ENCODE peak calls at places on chromosomes 7 and 10, in seven cellular contexts. One of them, this sample, is unnamed.

GRCh38 chr7:37986780-37987380 is 66.4 kb downstream of the EPDR1 start:
- DNase-seq in AG09309: no peak
- DNase-seq in DND-41: no peak
- DNase-seq in mucosa of descending colon: no peak
- DNase-seq in esophagus squamous epithelium: no peak
- DNase-seq in Panc1: no peak
- DNase-seq in A549: no peak
- DNase-seq in this sample: no peak

GRCh38 chr10:113127285-113128283 is 177.5 kb downstream of the TCF7L2 start:
- DNase-seq in AG09309: no peak
- DNase-seq in DND-41: no peak
- DNase-seq in mucosa of descending colon: no peak
- DNase-seq in esophagus squamous epithelium: no peak
- DNase-seq in Panc1: no peak
- DNase-seq in A549: no peak
- DNase-seq in this sample: no peak

GRCh38 chr10:47368431-47369180 is 15.5 kb downstream of the ZNF488 start:
- DNase-seq in AG09309: no peak
- DNase-seq in DND-41: no peak
- DNase-seq in mucosa of descending colon: no peak
- DNase-seq in esophagus squamous epithelium: no peak
- DNase-seq in Panc1: no peak
- DNase-seq in A549: no peak
- DNase-seq in this sample: no peak

GRCh38 chr10:3239066-3239919 is 66.7 kb upstream of the PITRM1 start:
- DNase-seq in AG09309: no peak
- DNase-seq in DND-41: peak
- DNase-seq in mucosa of descending colon: peak
- DNase-seq in esophagus squamous epithelium: no peak
- DNase-seq in Panc1: peak
- DNase-seq in A549: peak
- DNase-seq in this sample: no peak

GRCh38 chr7:80027616-80028173 is 106.9 kb upstream of the GNAI1 start:
- DNase-seq in AG09309: no peak
- DNase-seq in DND-41: no peak
- DNase-seq in mucosa of descending colon: no peak
- DNase-seq in esophagus squamous epithelium: no peak
- DNase-seq in Panc1: no peak
- DNase-seq in A549: no peak
- DNase-seq in this sample: no peak

GRCh38 chr7:83339927-83340326 is 177.2 kb upstream of the PCLO start:
- DNase-seq in AG09309: no peak
- DNase-seq in DND-41: no peak
- DNase-seq in mucosa of descending colon: no peak
- DNase-seq in esophagus squamous epithelium: no peak
- DNase-seq in Panc1: no peak
- DNase-seq in A549: no peak
- DNase-seq in this sample: no peak

GRCh38 chr10:69960606-69961167 is 92.0 kb upstream of the MACROH2A2 start:
- DNase-seq in AG09309: no peak
- DNase-seq in DND-41: no peak
- DNase-seq in mucosa of descending colon: no peak
- DNase-seq in esophagus squamous epithelium: no peak
- DNase-seq in Panc1: no peak
- DNase-seq in A549: no peak
- DNase-seq in this sample: peak

GRCh38 chr7:67377939-67378862 is 381.6 kb downstream of the TYW1 start:
- DNase-seq in AG09309: peak
- DNase-seq in DND-41: peak
- DNase-seq in mucosa of descending colon: peak
- DNase-seq in esophagus squamous epithelium: peak
- DNase-seq in Panc1: peak
- DNase-seq in A549: peak
- DNase-seq in this sample: peak

GRCh38 chr10:3484306-3485187 is 300.5 kb downstream of the KLF6 start:
- DNase-seq in AG09309: no peak
- DNase-seq in DND-41: peak
- DNase-seq in mucosa of descending colon: no peak
- DNase-seq in esophagus squamous epithelium: no peak
- DNase-seq in Panc1: no peak
- DNase-seq in A549: no peak
- DNase-seq in this sample: no peak

GRCh38 chr7:135744938-135745701 is 3.5 kb downstream of the FAM180A start:
- DNase-seq in AG09309: peak
- DNase-seq in DND-41: no peak
- DNase-seq in mucosa of descending colon: no peak
- DNase-seq in esophagus squamous epithelium: no peak
- DNase-seq in Panc1: no peak
- DNase-seq in A549: no peak
- DNase-seq in this sample: no peak

GRCh38 chr7:24139996-24140395 is 144.0 kb upstream of the NPY start:
- DNase-seq in AG09309: no peak
- DNase-seq in DND-41: no peak
- DNase-seq in mucosa of descending colon: no peak
- DNase-seq in esophagus squamous epithelium: no peak
- DNase-seq in Panc1: no peak
- DNase-seq in A549: no peak
- DNase-seq in this sample: no peak
- H3K4me3 ChIP-seq in AG09309: no peak
- H3K4me3 ChIP-seq in DND-41: no peak
- H3K4me3 ChIP-seq in mucosa of descending colon: no peak
- H3K4me3 ChIP-seq in esophagus squamous epithelium: no peak
- H3K4me3 ChIP-seq in Panc1: no peak
- H3K4me3 ChIP-seq in A549: no peak
- H3K4me3 ChIP-seq in this sample: no peak

GRCh38 chr10:72259491-72260214 is 14.1 kb upstream of the DDIT4 start:
- DNase-seq in AG09309: no peak
- DNase-seq in DND-41: peak
- DNase-seq in mucosa of descending colon: peak
- DNase-seq in esophagus squamous epithelium: no peak
- DNase-seq in Panc1: no peak
- DNase-seq in A549: peak
- DNase-seq in this sample: no peak

GRCh38 chr10:72261323-72262018 is 12.3 kb upstream of the DDIT4 start:
- DNase-seq in AG09309: no peak
- DNase-seq in DND-41: no peak
- DNase-seq in mucosa of descending colon: no peak
- DNase-seq in esophagus squamous epithelium: no peak
- DNase-seq in Panc1: no peak
- DNase-seq in A549: peak
- DNase-seq in this sample: no peak

GRCh38 chr10:72258617-72259016 is 15.1 kb upstream of the DDIT4 start:
- DNase-seq in AG09309: no peak
- DNase-seq in DND-41: no peak
- DNase-seq in mucosa of descending colon: peak
- DNase-seq in esophagus squamous epithelium: no peak
- DNase-seq in Panc1: no peak
- DNase-seq in A549: no peak
- DNase-seq in this sample: no peak

GRCh38 chr10:72260215-72260587 is 13.5 kb upstream of the DDIT4 start:
- DNase-seq in AG09309: no peak
- DNase-seq in DND-41: no peak
- DNase-seq in mucosa of descending colon: no peak
- DNase-seq in esophagus squamous epithelium: no peak
- DNase-seq in Panc1: no peak
- DNase-seq in A549: no peak
- DNase-seq in this sample: no peak

DNA sequence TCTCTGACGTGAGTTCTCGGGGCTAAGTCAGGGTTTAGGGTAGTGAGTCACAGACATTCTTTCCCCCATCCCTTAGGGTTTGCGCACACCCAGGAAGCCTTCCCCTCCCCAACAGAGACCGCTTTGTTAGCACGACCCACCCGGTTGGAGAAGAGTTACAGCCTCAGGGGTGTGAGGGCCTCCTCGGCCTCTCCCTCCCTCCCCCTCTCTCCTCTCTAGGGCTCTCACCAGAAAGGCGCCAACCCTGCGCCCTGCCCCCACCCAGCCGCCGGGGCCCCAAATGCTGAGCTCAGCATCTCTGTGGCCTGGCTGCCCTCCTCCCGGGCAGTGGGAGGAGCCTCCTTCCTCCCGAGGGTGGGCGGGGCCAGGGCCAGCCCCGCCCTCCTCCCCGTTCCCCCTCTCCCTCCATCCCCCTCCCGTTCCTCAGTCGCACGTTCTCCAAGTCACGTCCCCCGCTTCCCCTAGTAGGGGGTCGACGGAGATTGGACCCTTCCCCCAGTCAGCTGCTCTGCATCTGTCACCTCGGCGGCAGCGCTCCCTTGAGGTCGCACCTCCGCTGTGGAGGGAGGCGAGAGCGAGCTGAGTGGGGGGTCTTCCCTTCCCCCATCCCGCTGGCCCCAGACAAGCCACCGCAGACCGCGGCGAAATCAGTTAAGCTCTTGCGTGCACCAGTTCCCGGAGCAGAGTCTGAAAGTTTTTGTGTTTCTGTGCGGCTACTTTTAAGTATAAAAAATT is 13.0 kb upstream of the DDIT4 start:
- DNase-seq in AG09309: no peak
- DNase-seq in DND-41: peak
- DNase-seq in mucosa of descending colon: peak
- DNase-seq in esophagus squamous epithelium: no peak
- DNase-seq in Panc1: no peak
- DNase-seq in A549: peak
- DNase-seq in this sample: no peak
- H3K4me3 ChIP-seq in AG09309: peak
- H3K4me3 ChIP-seq in DND-41: peak
- H3K4me3 ChIP-seq in mucosa of descending colon: peak
- H3K4me3 ChIP-seq in esophagus squamous epithelium: peak
- H3K4me3 ChIP-seq in Panc1: peak
- H3K4me3 ChIP-seq in A549: peak
- H3K4me3 ChIP-seq in this sample: peak

DNA sequence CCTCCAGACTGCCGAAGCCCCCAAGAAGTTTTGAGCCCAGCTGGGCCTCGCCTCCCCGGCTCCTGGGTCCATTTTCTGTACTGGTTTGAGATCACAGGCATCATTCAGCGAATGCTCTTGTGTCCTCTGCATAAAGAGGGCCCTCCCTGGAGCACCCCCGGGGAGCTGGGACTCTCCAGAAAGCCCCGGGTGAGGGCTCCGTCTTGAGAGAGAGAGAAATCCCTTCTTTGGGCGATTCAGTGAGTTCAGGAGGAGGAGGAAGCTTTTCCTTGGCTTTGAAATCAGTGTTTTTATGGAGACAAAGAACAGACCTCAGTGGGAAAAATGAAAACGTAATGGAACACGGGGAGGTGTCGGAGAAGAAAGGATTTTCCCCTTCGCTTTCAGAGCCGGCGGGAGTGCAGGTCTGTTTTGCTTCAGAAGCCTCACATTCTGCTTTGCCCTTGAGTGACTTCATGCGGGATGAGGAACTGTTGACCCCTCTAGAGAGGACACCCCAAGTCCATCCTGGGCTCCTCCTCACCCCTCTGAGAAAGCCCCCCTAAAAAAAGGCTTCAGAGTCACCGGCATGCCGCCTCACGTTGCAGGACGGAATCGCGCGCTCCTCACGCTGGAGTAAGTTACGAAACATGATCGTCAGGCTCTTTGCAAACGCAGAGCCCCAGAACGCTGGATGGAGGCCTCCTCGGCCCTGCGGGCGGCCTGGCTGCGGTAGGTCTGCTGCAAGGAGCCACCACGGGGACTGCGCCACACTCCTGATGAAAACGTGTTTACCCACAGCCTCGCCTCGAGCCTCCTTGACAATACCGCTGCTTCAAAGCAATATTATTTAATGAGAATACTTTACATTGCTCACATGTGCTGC is 8.5 kb upstream of the AP5Z1 start:
- DNase-seq in AG09309: no peak
- DNase-seq in DND-41: no peak
- DNase-seq in mucosa of descending colon: no peak
- DNase-seq in esophagus squamous epithelium: no peak
- DNase-seq in Panc1: no peak
- DNase-seq in A549: no peak
- DNase-seq in this sample: no peak
- H3K4me3 ChIP-seq in AG09309: no peak
- H3K4me3 ChIP-seq in DND-41: no peak
- H3K4me3 ChIP-seq in mucosa of descending colon: no peak
- H3K4me3 ChIP-seq in esophagus squamous epithelium: no peak
- H3K4me3 ChIP-seq in Panc1: no peak
- H3K4me3 ChIP-seq in A549: no peak
- H3K4me3 ChIP-seq in this sample: no peak

GRCh38 chr7:39195967-39196366 is 218.3 kb downstream of the POU6F2 start:
- DNase-seq in AG09309: no peak
- DNase-seq in DND-41: no peak
- DNase-seq in mucosa of descending colon: no peak
- DNase-seq in esophagus squamous epithelium: no peak
- DNase-seq in Panc1: no peak
- DNase-seq in A549: no peak
- DNase-seq in this sample: no peak

GRCh38 chr7:39187130-39187529 is 209.4 kb downstream of the POU6F2 start:
- DNase-seq in AG09309: no peak
- DNase-seq in DND-41: no peak
- DNase-seq in mucosa of descending colon: no peak
- DNase-seq in esophagus squamous epithelium: no peak
- DNase-seq in Panc1: no peak
- DNase-seq in A549: no peak
- DNase-seq in this sample: no peak

GRCh38 chr7:39186671-39187070 is 209.0 kb downstream of the POU6F2 start:
- DNase-seq in AG09309: no peak
- DNase-seq in DND-41: no peak
- DNase-seq in mucosa of descending colon: no peak
- DNase-seq in esophagus squamous epithelium: no peak
- DNase-seq in Panc1: no peak
- DNase-seq in A549: no peak
- DNase-seq in this sample: no peak

DNA sequence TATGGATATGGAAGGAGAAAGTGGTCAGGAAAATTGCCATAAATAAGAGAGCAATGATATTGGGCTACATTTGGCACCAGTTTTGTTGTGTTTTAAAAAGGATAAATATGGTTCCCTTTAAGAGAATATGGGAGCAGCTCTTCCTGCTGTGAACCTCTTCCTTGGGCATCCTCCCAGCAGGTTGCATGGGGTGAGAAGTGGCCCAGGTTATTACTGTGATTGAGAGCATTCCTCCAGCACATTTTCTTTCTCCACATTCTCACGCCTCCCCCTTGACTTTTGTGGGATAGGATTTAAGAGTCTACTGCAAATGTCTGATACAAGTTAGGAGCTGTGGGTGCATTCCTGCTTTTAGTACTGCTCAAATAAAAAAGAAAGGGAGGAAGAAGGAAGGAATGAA is 214.8 kb downstream of the POU6F2 start:
- DNase-seq in AG09309: no peak
- DNase-seq in DND-41: no peak
- DNase-seq in mucosa of descending colon: no peak
- DNase-seq in esophagus squamous epithelium: no peak
- DNase-seq in Panc1: no peak
- DNase-seq in A549: no peak
- DNase-seq in this sample: no peak
- H3K4me3 ChIP-seq in AG09309: no peak
- H3K4me3 ChIP-seq in DND-41: no peak
- H3K4me3 ChIP-seq in mucosa of descending colon: no peak
- H3K4me3 ChIP-seq in esophagus squamous epithelium: no peak
- H3K4me3 ChIP-seq in Panc1: no peak
- H3K4me3 ChIP-seq in A549: no peak
- H3K4me3 ChIP-seq in this sample: no peak